ENCODE peak calls at places on chromosomes 5 and 9, in five cellular contexts. X is AG04450, A is neural crest cell, D is breast epithelium, P is thoracic aorta. Q is an unnamed sample.

GRCh38 chr5:35198096-35198495 is 32.2 kb downstream of the PRLR start:
- DNase-seq in X (no peak), A (no peak), P (no peak), D (peak; percentile 72), Q (no peak)

GRCh38 chr5:148336704-148337435 is 1.5 kb downstream of the SPINK9 start:
- DNase-seq in X (no peak), D (no peak), P (no peak), A (no peak), Q (no peak)

GRCh38 chr9:95815153-95815552 is 60.3 kb upstream of the ERCC6L2 start:
- DNase-seq in X (no peak), D (no peak), A (no peak), P (no peak), Q (no peak)

GRCh38 chr9:136155576-136155975 is 36.9 kb upstream of the TMEM250 start:
- DNase-seq in P (no peak), X (no peak), D (no peak), A (no peak), Q (no peak)

GRCh38 chr5:161546463-161547301 is at the start of gene GABRB2:
- DNase-seq in X (no peak), D (peak; percentile 51), A (peak; percentile 50), P (no peak), Q (peak; percentile 55)

GRCh38 chr5:149760700-149761187 is 30.6 kb downstream of the PPARGC1B start:
- DNase-seq in A (no peak), X (no peak), D (no peak), P (no peak), Q (no peak)

GRCh38 chr5:42230839-42231238 is 192.4 kb upstream of the GHR start:
- DNase-seq in X (no peak), D (no peak), A (no peak), P (no peak), Q (no peak)

GRCh38 chr5:122999947-123000563 is 36.5 kb downstream of the PPIC start:
- DNase-seq in D (no peak), P (no peak), A (peak; percentile 40), X (no peak), Q (peak; percentile 80)

GRCh38 chr9:114486205-114486963 is 18.9 kb downstream of the WHRN start:
- DNase-seq in X (no peak), D (no peak), A (no peak), P (no peak), Q (no peak)

GRCh38 chr9:117549444-117549843 is 134.6 kb upstream of the ASTN2 start:
- DNase-seq in D (no peak), X (no peak), A (no peak), P (no peak), Q (no peak)

GRCh38 chr9:82081507-82081906 is 92.9 kb downstream of the SPATA31D1 start:
- DNase-seq in X (no peak), P (no peak), A (no peak), D (no peak), Q (no peak)

GRCh38 chr9:125795970-125796596 is 48.9 kb downstream of the PBX3 start:
- DNase-seq in A (no peak), X (no peak), P (no peak), D (no peak), Q (no peak)

GRCh38 chr5:1242733-1243486 is 17.7 kb downstream of the SLC6A18 start:
- DNase-seq in A (no peak), X (no peak), D (no peak), P (no peak), Q (no peak)

GRCh38 chr9:35771079-35771441 is 17.0 kb upstream of the MSMP start:
- DNase-seq in X (no peak), A (no peak), P (no peak), D (no peak), Q (no peak)

GRCh38 chr9:22124263-22125011 is 115.3 kb upstream of the CDKN2B start:
- DNase-seq in X (no peak), P (no peak), A (no peak), D (no peak), Q (no peak)

GRCh38 chr9:33794560-33794959 is 801 bp upstream of the PRSS3 start:
- DNase-seq in D (no peak), P (no peak), X (no peak), A (no peak), Q (no peak)

GRCh38 chr5:153619706-153620105 is 129.2 kb downstream of the GRIA1 start:
- DNase-seq in A (no peak), X (no peak), P (no peak), D (no peak), Q (no peak)

GRCh38 chr5:87825583-87825982 is 412.9 kb upstream of the CCNH start:
- DNase-seq in A (no peak), X (no peak), P (no peak), D (no peak), Q (no peak)

GRCh38 chr9:69121155-69122085 is 52.7 kb upstream of the TJP2 start:
- DNase-seq in D (peak; percentile 70), A (peak; percentile 46), X (no peak), P (no peak), Q (peak; percentile 67)
- TF ChIP-seq CTCF in D (no peak), A (no peak), X (peak; percentile 9), P (no peak), Q (no peak)

DNA sequence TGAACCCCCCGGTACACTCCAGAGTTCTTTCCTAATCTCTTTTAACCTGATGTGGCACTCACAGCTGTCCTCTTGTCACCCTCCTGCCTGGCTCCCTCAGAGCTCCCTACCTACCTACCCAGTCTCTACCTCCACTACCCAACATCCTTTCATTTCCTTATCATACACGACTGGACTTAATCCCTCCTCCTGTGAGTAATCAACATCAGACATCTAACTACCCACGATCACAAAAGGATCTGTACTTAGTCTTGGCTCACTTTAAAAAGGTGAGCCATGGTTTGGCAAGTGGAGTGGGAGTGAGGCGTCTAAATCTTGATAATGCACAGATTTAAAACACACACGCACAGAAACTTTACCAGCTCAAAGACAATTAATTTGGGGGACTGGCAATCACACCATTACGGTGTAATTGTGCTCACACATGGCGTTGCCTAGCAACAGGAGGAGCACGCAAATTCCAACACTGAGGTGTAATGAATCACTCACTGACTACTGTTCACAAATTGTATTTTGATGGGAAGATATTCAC is 235.9 kb downstream of the EPB41L4A start:
- DNase-seq in A (no peak), D (no peak), X (no peak), P (no peak), Q (no peak)
- TF ChIP-seq CTCF in A (no peak), D (no peak), X (no peak), P (no peak), Q (no peak)

DNA sequence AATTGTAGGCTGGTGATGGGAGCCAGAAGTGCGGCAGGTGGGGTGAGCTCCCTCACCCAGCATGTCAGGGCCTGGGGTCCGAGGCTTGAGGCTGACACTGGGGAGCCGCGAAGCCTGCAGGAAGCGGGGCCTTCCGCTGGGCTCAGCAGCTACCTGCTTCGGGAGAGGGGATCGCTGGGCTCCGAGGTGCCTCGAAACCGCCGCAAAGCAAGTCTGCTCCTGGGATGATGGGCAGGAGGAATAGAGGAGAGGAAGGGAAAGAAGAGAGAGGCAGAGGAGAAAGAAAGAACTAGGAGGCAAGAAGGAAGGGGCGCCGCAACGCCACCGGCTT is 1.5 kb upstream of the PRDM12 start:
- DNase-seq in P (no peak), D (no peak), A (no peak), X (no peak), Q (no peak)
- TF ChIP-seq CTCF in P (no peak), D (no peak), A (no peak), X (no peak), Q (no peak)

GRCh38 chr5:120164037-120164436 is 300.1 kb upstream of the PRR16 start:
- DNase-seq in A (no peak), D (no peak), X (no peak), P (no peak), Q (no peak)
- TF ChIP-seq CTCF in A (no peak), D (no peak), X (no peak), P (no peak), Q (no peak)

GRCh38 chr5:180390441-180391190 is 37.5 kb upstream of the GFPT2 start:
- DNase-seq in X (no peak), D (peak; percentile 36), P (no peak), A (no peak), Q (no peak)
- TF ChIP-seq CTCF in X (no peak), D (no peak), P (no peak), A (peak; percentile 16), Q (no peak)

Q was measured in endothelial cell.